ENCODE peak calls at places on chromosomes 16 and 17, in four cellular contexts. Z, O, F and N are unnamed samples.

GRCh38 chr17:17019891-17020456 is 22.3 kb upstream of the MPRIP start:
- DNase-seq in Z (no peak), O (no peak), F (no peak), N (peak)

GRCh38 chr17:49987681-49988441 is 7.2 kb downstream of the DLX3 start:
- DNase-seq in Z (peak), O (peak), F (no peak), N (peak)

GRCh38 chr17:19646788-19647696 is 1.5 kb upstream of the ALDH3A2 start:
- DNase-seq in Z (peak), O (peak), F (peak), N (peak)

GRCh38 chr16:84312783-84313382 is 18.2 kb downstream of the WFDC1 start:
- DNase-seq in Z (no peak), O (peak), F (no peak), N (no peak)

GRCh38 chr17:64565563-64565962 is 58.8 kb downstream of the CEP95 start:
- DNase-seq in Z (peak), O (no peak), F (peak), N (no peak)

GRCh38 chr17:17693253-17693954 is 12.1 kb downstream of the RAI1 start:
- DNase-seq in Z (peak), O (peak), F (peak), N (peak)

GRCh38 chr17:879546-879945 is 97.4 kb downstream of the MRM3 start:
- DNase-seq in Z (peak), O (peak), F (peak), N (peak)

GRCh38 chr17:29624586-29624985 is 1.9 kb upstream of the CORO6 start:
- DNase-seq in Z (no peak), O (no peak), F (no peak), N (no peak)

GRCh38 chr16:9199312-9199711 is 107.9 kb downstream of the HAPSTR1 start:
- DNase-seq in Z (no peak), O (no peak), F (no peak), N (no peak)

GRCh38 chr17:17545031-17545820 is 46.3 kb downstream of the PEMT start:
- DNase-seq in Z (peak), O (no peak), F (no peak), N (peak)

GRCh38 chr17:2393954-2394749 is 6.7 kb downstream of the MNT start:
- DNase-seq in Z (no peak), O (peak), F (peak), N (no peak)

GRCh38 chr17:19024101-19025078 is 19.8 kb upstream of the FAM83G start:
- DNase-seq in Z (peak), O (no peak), F (no peak), N (peak)

GRCh38 chr16:86753399-86753798 is 175.1 kb downstream of the FOXL1 start:
- DNase-seq in Z (no peak), O (no peak), F (no peak), N (no peak)

GRCh38 chr16:86752582-86753175 is 174.3 kb downstream of the FOXL1 start:
- DNase-seq in Z (no peak), O (no peak), F (no peak), N (no peak)

GRCh38 chr16:86748643-86749042 is 170.3 kb downstream of the FOXL1 start:
- DNase-seq in Z (no peak), O (no peak), F (no peak), N (no peak)

GRCh38 chr16:86747761-86748160 is 169.4 kb downstream of the FOXL1 start:
- DNase-seq in Z (no peak), O (no peak), F (no peak), N (peak)

GRCh38 chr16:86751081-86752030 is 173.0 kb downstream of the FOXL1 start:
- DNase-seq in Z (peak), O (no peak), F (peak), N (peak)
- H2AFZ ChIP-seq in Z (peak), O (no peak), F (no peak), N (peak)

GRCh38 chr16:51538707-51539604 is 387.9 kb upstream of the SALL1 start:
- DNase-seq in Z (peak), O (peak), F (peak), N (peak)
- H3K9ac ChIP-seq in Z (peak), O (no peak), F (peak), N (no peak)

DNA sequence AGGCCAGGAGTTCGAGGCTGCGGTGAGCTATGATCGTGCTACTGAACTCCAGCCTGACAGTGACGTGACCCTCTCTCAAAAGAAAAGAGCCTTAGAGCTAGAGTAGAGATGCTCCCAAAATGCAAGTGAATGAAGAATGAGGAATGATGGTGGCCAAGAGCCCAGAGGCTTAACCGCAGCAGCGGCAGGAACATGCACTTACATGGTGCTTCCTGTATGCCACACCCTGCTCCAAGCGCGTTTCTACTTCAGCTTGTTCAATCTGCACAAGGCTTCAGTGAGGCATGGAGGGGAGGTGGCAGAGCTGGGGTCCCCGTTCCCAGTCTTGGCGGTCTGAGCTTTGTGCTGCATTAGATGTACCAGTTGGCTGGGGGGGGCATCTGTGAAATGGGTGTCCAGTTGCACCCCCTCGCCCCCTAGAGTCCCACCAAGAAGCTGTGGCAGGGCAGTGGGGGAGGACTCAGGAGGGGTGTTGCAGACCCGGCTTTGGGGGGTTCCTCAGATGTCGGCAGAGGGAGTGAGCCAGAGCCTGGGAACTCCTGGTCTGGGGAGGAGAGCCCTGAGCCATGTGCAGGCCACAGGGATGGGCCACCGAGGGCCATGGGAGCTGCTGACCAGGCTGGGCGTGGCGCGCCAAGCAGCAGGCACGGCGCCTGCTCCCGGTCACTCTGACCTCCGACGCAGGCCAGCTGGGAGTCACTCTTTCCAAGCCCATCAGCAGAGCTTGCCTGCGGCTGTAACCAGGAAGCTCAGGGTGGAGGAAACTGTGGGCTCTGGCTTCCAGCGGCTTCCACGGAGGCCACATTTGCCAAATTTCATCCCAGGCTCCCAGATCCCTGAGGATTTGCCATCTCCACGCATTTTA is 260.1 kb downstream of the PARN start:
- DNase-seq in Z (peak), O (no peak), F (no peak), N (peak)
- H2AFZ ChIP-seq in Z (peak), O (no peak), F (no peak), N (peak)

DNA sequence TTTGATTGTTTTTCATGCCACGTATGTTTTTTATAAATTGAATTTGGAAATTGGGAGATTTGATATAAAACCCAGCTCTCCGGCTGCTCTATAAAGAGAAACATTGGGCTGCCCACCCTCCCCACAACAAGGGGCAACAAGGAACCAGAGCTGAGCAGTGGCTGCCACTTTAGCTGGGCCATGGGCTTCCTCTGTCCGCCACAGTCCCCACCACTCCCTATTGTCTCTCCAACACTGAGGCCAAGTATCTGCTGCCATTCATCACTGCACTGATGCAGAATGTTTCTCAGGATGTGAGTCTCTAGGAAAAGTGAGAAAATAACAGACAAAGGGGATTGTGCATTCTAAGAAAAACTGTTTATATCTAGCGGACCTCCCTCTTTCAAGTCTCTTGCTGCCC is 106.8 kb downstream of the LITAF start:
- DNase-seq in Z (no peak), O (no peak), F (no peak), N (no peak)
- H3K9ac ChIP-seq in Z (no peak), O (no peak), F (no peak), N (no peak)

DNA sequence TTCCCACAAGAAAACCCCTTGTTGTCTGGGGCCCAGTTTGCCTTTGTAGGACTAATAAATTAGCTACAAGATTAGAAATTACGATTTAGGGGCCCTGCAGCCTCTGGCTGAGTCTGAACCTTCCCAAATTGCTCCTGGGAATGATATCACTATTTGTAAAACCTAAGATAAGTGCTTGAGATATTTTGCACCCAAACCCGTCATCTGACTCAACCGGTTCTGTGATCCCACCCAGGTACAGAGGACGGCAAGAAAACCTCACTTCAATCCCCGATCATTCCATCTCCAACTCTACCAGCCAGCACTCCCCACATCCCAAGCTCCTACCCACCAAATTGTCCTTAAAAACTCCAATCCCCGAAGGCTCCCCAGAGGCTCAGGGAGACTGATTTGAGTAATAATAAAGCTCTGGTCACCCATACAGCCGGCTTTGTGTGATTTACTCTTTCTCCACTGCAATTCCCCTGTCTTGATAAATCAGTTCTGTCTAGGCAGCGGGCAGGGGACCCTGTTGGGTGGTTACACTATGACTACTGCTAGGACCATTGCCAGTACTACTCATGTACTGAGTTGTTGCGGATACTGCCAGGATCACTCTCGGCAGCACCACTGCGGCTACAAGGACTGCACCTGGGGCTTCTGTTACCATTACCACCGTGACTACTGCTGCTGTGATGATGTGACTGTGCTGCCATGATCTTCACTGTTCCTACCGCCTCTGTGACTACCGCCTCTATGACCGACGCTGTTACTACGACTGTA is 73.1 kb downstream of the IRF8 start:
- DNase-seq in Z (no peak), O (no peak), F (no peak), N (no peak)
- H2AFZ ChIP-seq in Z (no peak), O (no peak), F (no peak), N (no peak)